ENCODE peak calls at places on chromosome 4, in ten cellular contexts. Y is pancreas, A is left ventricle myocardium inferior, M is GM23338, N is astrocyte of the spinal cord, X is brain microvascular endothelial cell, R is Caco-2, S is OCI-LY7, O is body of pancreas, J is fibroblast of mammary gland. C is an unnamed sample.

GRCh38 chr4:170868191-170868590 is 778.4 kb upstream of the AADAT start:
- DNase-seq in X (no peak), N (no peak), S (no peak), J (peak; percentile 41), O (no peak), R (no peak), A (no peak), M (no peak), Y (no peak), C (no peak)

GRCh38 chr4:155692361-155692760 is 25.7 kb downstream of the GUCY1A1 start:
- DNase-seq in O (no peak), X (no peak), R (no peak), J (no peak), N (no peak), S (no peak), A (no peak), M (no peak), Y (no peak), C (no peak)

GRCh38 chr4:86400216-86400615 is 40.4 kb upstream of the MAPK10 start:
- DNase-seq in Y (no peak), S (no peak), N (peak; percentile 14), R (no peak), X (no peak), O (no peak), A (no peak), J (peak; percentile 52), M (no peak), C (no peak)

GRCh38 chr4:141375855-141376254 is 155.2 kb downstream of the ZNF330 start:
- DNase-seq in O (peak; percentile 4), Y (peak; percentile 25), R (no peak), S (no peak), X (peak; percentile 57), N (peak; percentile 81), M (peak; percentile 0), J (peak; percentile 67), A (no peak), C (no peak)

GRCh38 chr4:101972791-101973190 is 182.3 kb downstream of the BANK1 start:
- DNase-seq in J (no peak), Y (no peak), X (no peak), S (no peak), M (no peak), O (no peak), R (no peak), N (no peak), A (no peak), C (no peak)

GRCh38 chr4:100462206-100462605 is 55.6 kb downstream of the EMCN start:
- DNase-seq in R (no peak), S (no peak), M (no peak), X (no peak), O (no peak), J (peak; percentile 67), Y (no peak), N (peak; percentile 63), A (no peak), C (no peak)

GRCh38 chr4:14653338-14653737 is 348.9 kb upstream of the CPEB2 start:
- DNase-seq in X (no peak), Y (no peak), M (no peak), O (no peak), R (no peak), N (no peak), A (no peak), J (no peak), S (no peak), C (no peak)

GRCh38 chr4:104166749-104167148 is 327.9 kb downstream of the CXXC4 start:
- DNase-seq in Y (no peak), O (no peak), X (no peak), S (no peak), J (no peak), M (no peak), N (no peak), A (no peak), R (no peak), C (no peak)

GRCh38 chr4:172996571-172997216 is 171.9 kb upstream of the GALNT7 start:
- DNase-seq in Y (no peak), A (no peak), R (no peak), X (peak; percentile 85), S (no peak), O (no peak), N (peak; percentile 86), J (peak; percentile 92), M (no peak), C (no peak)

GRCh38 chr4:157221895-157222763 is 1.6 kb downstream of the GRIA2 start:
- DNase-seq in R (no peak), X (no peak), A (no peak), S (no peak), M (peak; percentile 88), J (no peak), N (peak; percentile 16), Y (peak; percentile 16), O (peak; percentile 46), C (no peak)

GRCh38 chr4:157220026-157220881 is at the start of gene GRIA2:
- DNase-seq in A (no peak), O (peak; percentile 77), N (peak; percentile 60), S (no peak), M (peak; percentile 78), X (peak; percentile 31), R (no peak), J (peak; percentile 47), Y (peak; percentile 72), C (peak; percentile 66)

GRCh38 chr4:157221426-157221894 is 932 bp downstream of the GRIA2 start:
- DNase-seq in A (no peak), S (no peak), J (no peak), X (no peak), M (peak; percentile 34), R (no peak), N (peak; percentile 5), Y (no peak), O (no peak), C (peak; percentile 16)

GRCh38 chr4:157222764-157223145 is 2.2 kb downstream of the GRIA2 start:
- DNase-seq in M (no peak), A (no peak), Y (no peak), O (no peak), X (no peak), S (no peak), J (no peak), R (no peak), N (no peak), C (no peak)

DNA sequence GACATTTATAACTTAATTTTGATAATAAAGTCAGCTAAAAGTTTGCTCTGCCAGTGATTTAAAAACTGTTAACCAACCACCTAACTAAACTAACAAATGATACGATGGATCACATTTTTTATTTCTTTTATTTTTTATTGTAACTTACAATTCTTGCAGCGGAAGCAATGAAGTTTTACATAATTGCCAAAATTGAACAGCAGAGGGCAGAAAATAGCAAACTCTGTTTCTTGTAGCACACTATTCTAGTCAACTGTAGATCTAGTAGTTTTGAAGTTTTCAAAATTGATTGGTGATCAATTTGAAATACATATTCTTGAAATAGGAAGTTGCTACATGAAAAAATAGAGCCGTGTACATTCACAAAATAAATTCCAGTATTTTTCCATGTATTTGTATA is 2.8 kb upstream of the GRIA2 start:
- DNase-seq in Y (no peak), J (peak; percentile 44), A (no peak), N (peak; percentile 45), X (no peak), S (peak; percentile 1), R (no peak), M (peak; percentile 40), O (no peak), C (no peak)
- TF ChIP-seq CTCF in Y (no peak), J (peak; percentile 57), A (peak; percentile 33), N (peak; percentile 60), X (peak; percentile 53), S (peak; percentile 72), R (peak; percentile 51), M (peak; percentile 51), O (peak; percentile 36), C (no peak)

GRCh38 chr4:27000820-27001219 is 140.2 kb downstream of the STIM2 start:
- DNase-seq in N (no peak), J (no peak), R (no peak), M (peak; percentile 25), Y (no peak), S (peak; percentile 70), A (no peak), O (no peak), X (no peak), C (no peak)
- TF ChIP-seq CTCF in N (peak; percentile 21), J (peak; percentile 13), R (peak; percentile 54), M (peak; percentile 29), Y (no peak), S (peak; percentile 77), A (no peak), O (peak; percentile 15), X (peak; percentile 44), C (peak; percentile 15)

GRCh38 chr4:25178838-25179261 is 18.6 kb upstream of the SEPSECS start:
- DNase-seq in N (no peak), O (no peak), Y (no peak), X (no peak), J (no peak), S (no peak), A (no peak), M (no peak), R (no peak), C (no peak)

GRCh38 chr4:25182941-25183340 is 22.7 kb upstream of the SEPSECS start:
- DNase-seq in N (no peak), Y (no peak), J (no peak), X (no peak), A (no peak), O (no peak), M (no peak), S (no peak), R (no peak), C (no peak)

GRCh38 chr4:25184056-25184455 is 23.8 kb upstream of the SEPSECS start:
- DNase-seq in X (no peak), M (no peak), R (no peak), O (no peak), J (no peak), Y (no peak), A (no peak), S (no peak), N (no peak), C (no peak)

GRCh38 chr4:25177147-25177546 is 16.9 kb upstream of the SEPSECS start:
- DNase-seq in X (no peak), A (no peak), O (no peak), J (no peak), R (no peak), S (no peak), Y (no peak), N (no peak), M (no peak), C (no peak)

DNA sequence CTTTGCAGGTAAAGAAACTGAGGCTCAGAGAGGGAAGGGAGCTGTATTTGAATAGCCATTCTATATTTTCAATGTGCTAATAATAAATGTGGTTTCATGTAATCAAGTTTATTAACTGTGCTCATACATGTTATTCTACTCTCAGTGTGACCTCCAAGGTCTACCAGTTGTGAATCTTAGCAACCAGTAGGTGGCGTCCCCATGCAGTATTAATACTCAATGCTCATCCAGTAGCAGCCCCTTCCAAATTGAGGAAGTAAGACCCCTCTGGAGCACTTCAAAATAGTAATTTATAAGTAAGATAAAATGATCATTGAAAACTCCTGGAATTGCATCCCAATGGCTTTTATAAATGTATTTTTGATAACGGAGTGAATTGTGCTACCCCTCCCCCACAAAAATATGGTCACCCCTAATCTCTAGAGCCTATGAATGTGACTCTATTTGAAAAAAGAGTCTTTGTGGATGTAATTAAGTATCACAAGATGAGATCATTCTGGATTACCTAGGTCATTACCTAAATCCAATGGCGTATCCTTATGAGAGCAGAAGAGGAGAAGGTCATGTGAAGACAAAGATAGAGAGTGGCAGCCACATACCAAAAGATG is 20.4 kb upstream of the SEPSECS start:
- DNase-seq in N (peak; percentile 41), M (peak; percentile 86), R (peak; percentile 39), X (peak; percentile 61), S (peak; percentile 80), A (no peak), J (peak; percentile 67), Y (peak; percentile 23), O (peak; percentile 59), C (peak; percentile 42)
- TF ChIP-seq CTCF in N (peak; percentile 68), M (peak; percentile 88), R (peak; percentile 56), X (peak; percentile 82), S (peak; percentile 96), A (peak; percentile 64), J (peak; percentile 80), Y (peak; percentile 10), O (peak; percentile 48), C (peak; percentile 32)

GRCh38 chr4:156970501-156971167 is 965 bp downstream of the PDGFC start:
- DNase-seq in A (peak; percentile 55), S (no peak), R (peak; percentile 57), Y (peak; percentile 59), M (peak; percentile 72), N (no peak), X (no peak), J (peak; percentile 59), O (peak; percentile 70), C (peak; percentile 27)
- TF ChIP-seq CTCF in A (peak; percentile 62), S (no peak), R (peak; percentile 51), Y (peak; percentile 24), M (no peak), N (peak; percentile 63), X (peak; percentile 79), J (peak; percentile 50), O (peak; percentile 22), C (no peak)

C was measured in GM20000.